ENCODE peak calls at places on chromosomes 2 and 18, in four cellular contexts. One of them, this sample, is unnamed.

GRCh38 chr2:65656152-65656718 is 223.8 kb upstream of the SPRED2 start:
- DNase-seq in spleen: no peak
- DNase-seq in astrocyte of the spinal cord: no peak
- DNase-seq in endothelial cell: no peak
- DNase-seq in this sample: no peak

GRCh38 chr2:26401739-26402541 is at the start of gene DRC1:
- DNase-seq in spleen: peak; percentile 76
- DNase-seq in astrocyte of the spinal cord: peak; percentile 75
- DNase-seq in endothelial cell: peak; percentile 95
- DNase-seq in this sample: peak; percentile 74

GRCh38 chr2:10914272-10914693 is 2.5 kb downstream of the KCNF1 start:
- DNase-seq in spleen: peak; percentile 51
- DNase-seq in astrocyte of the spinal cord: no peak
- DNase-seq in endothelial cell: peak; percentile 42
- DNase-seq in this sample: no peak

GRCh38 chr2:3500326-3500899 is 18.9 kb downstream of the ADI1 start:
- DNase-seq in spleen: no peak
- DNase-seq in astrocyte of the spinal cord: no peak
- DNase-seq in endothelial cell: no peak
- DNase-seq in this sample: no peak

GRCh38 chr18:5975111-5975622 is 79.8 kb upstream of the TMEM200C start:
- DNase-seq in spleen: no peak
- DNase-seq in astrocyte of the spinal cord: peak; percentile 87
- DNase-seq in endothelial cell: no peak
- DNase-seq in this sample: peak; percentile 14

GRCh38 chr18:64134044-64134757 is 14.7 kb downstream of the LINC00305 start:
- DNase-seq in spleen: no peak
- DNase-seq in astrocyte of the spinal cord: peak; percentile 69
- DNase-seq in endothelial cell: no peak
- DNase-seq in this sample: peak; percentile 38

GRCh38 chr2:36459725-36460137 is 104.2 kb downstream of the CRIM1 start:
- DNase-seq in spleen: no peak
- DNase-seq in astrocyte of the spinal cord: peak; percentile 75
- DNase-seq in endothelial cell: peak; percentile 52
- DNase-seq in this sample: peak; percentile 68

GRCh38 chr2:104952976-104953375 is 84.9 kb upstream of the MRPS9 start:
- DNase-seq in spleen: no peak
- DNase-seq in astrocyte of the spinal cord: no peak
- DNase-seq in endothelial cell: no peak
- DNase-seq in this sample: no peak

GRCh38 chr18:53004798-53005197 is 664.8 kb downstream of the DCC start:
- DNase-seq in spleen: no peak
- DNase-seq in astrocyte of the spinal cord: no peak
- DNase-seq in endothelial cell: no peak
- DNase-seq in this sample: no peak

GRCh38 chr2:149388120-149388816 is 57.9 kb downstream of the LYPD6 start:
- DNase-seq in spleen: no peak
- DNase-seq in astrocyte of the spinal cord: no peak
- DNase-seq in endothelial cell: no peak
- DNase-seq in this sample: peak; percentile 28

GRCh38 chr2:41878726-41879366 is 169.0 kb upstream of the PKDCC start:
- DNase-seq in spleen: no peak
- DNase-seq in astrocyte of the spinal cord: no peak
- DNase-seq in endothelial cell: no peak
- DNase-seq in this sample: no peak

GRCh38 chr2:178223806-178224205 is 29.5 kb downstream of the OSBPL6 start:
- DNase-seq in spleen: no peak
- DNase-seq in astrocyte of the spinal cord: no peak
- DNase-seq in endothelial cell: no peak
- DNase-seq in this sample: no peak

GRCh38 chr18:68991281-68991680 is 193.4 kb downstream of the CCDC102B start:
- DNase-seq in spleen: no peak
- DNase-seq in astrocyte of the spinal cord: peak; percentile 70
- DNase-seq in endothelial cell: no peak
- DNase-seq in this sample: peak; percentile 19

GRCh38 chr2:235690082-235690808 is 196.4 kb downstream of the AGAP1 start:
- DNase-seq in spleen: no peak
- DNase-seq in astrocyte of the spinal cord: no peak
- DNase-seq in endothelial cell: no peak
- DNase-seq in this sample: no peak

GRCh38 chr2:205566556-205567061 is 115.7 kb upstream of the NRP2 start:
- DNase-seq in spleen: no peak
- DNase-seq in astrocyte of the spinal cord: no peak
- DNase-seq in endothelial cell: no peak
- DNase-seq in this sample: no peak

GRCh38 chr2:205564761-205565160 is 117.5 kb upstream of the NRP2 start:
- DNase-seq in spleen: no peak
- DNase-seq in astrocyte of the spinal cord: no peak
- DNase-seq in endothelial cell: no peak
- DNase-seq in this sample: no peak

GRCh38 chr2:205568620-205569019 is 113.7 kb upstream of the NRP2 start:
- DNase-seq in spleen: no peak
- DNase-seq in astrocyte of the spinal cord: no peak
- DNase-seq in endothelial cell: no peak
- DNase-seq in this sample: no peak

GRCh38 chr2:205557873-205558272 is 124.4 kb upstream of the NRP2 start:
- DNase-seq in spleen: no peak
- DNase-seq in astrocyte of the spinal cord: no peak
- DNase-seq in endothelial cell: no peak
- DNase-seq in this sample: no peak

GRCh38 chr2:205563646-205564045 is 118.7 kb upstream of the NRP2 start:
- DNase-seq in spleen: no peak
- DNase-seq in astrocyte of the spinal cord: no peak
- DNase-seq in endothelial cell: peak; percentile 14
- DNase-seq in this sample: peak; percentile 22
- TF ChIP-seq CTCF in spleen: no peak
- TF ChIP-seq CTCF in astrocyte of the spinal cord: peak; percentile 44
- TF ChIP-seq CTCF in endothelial cell: peak; percentile 70
- TF ChIP-seq CTCF in this sample: peak; percentile 56

GRCh38 chr18:13530215-13530878 is 196.0 kb downstream of the FAM210A start:
- DNase-seq in spleen: no peak
- DNase-seq in astrocyte of the spinal cord: no peak
- DNase-seq in endothelial cell: no peak
- DNase-seq in this sample: no peak

GRCh38 chr18:13532406-13533075 is 193.8 kb downstream of the FAM210A start:
- DNase-seq in spleen: no peak
- DNase-seq in astrocyte of the spinal cord: no peak
- DNase-seq in endothelial cell: no peak
- DNase-seq in this sample: no peak

GRCh38 chr18:13531681-13532325 is 194.6 kb downstream of the FAM210A start:
- DNase-seq in spleen: no peak
- DNase-seq in astrocyte of the spinal cord: no peak
- DNase-seq in endothelial cell: no peak
- DNase-seq in this sample: no peak

GRCh38 chr18:13528739-13529392 is 197.5 kb downstream of the FAM210A start:
- DNase-seq in spleen: no peak
- DNase-seq in astrocyte of the spinal cord: no peak
- DNase-seq in endothelial cell: no peak
- DNase-seq in this sample: no peak

DNA sequence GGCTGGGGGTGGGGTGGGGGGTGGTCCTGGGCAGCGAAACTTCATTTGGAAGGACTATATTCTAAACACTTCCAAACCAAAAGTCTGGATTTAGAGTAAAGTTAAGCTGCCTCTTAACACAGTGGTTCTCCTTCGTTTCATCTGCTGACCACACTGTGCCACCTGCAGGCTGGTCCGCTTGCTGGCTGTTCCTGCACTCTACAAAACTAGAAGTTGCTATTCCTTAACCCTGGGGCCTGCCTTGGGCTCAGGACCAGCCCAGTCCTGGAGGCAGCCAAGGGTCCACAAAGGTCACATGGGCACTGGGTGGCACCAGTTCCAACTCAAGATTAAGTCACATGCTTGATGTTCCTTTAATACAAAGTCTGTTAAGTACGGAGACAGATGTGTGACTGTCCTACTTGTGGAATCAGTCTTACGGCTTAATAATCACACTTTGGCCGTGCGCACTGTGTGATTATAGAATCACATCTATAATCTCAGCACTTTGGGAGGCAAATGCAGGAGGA is 195.4 kb downstream of the FAM210A start:
- DNase-seq in spleen: no peak
- DNase-seq in astrocyte of the spinal cord: peak; percentile 64
- DNase-seq in endothelial cell: peak; percentile 48
- DNase-seq in this sample: peak; percentile 41
- TF ChIP-seq CTCF in spleen: peak; percentile 46
- TF ChIP-seq CTCF in astrocyte of the spinal cord: peak; percentile 80
- TF ChIP-seq CTCF in endothelial cell: no peak
- TF ChIP-seq CTCF in this sample: peak; percentile 48

DNA sequence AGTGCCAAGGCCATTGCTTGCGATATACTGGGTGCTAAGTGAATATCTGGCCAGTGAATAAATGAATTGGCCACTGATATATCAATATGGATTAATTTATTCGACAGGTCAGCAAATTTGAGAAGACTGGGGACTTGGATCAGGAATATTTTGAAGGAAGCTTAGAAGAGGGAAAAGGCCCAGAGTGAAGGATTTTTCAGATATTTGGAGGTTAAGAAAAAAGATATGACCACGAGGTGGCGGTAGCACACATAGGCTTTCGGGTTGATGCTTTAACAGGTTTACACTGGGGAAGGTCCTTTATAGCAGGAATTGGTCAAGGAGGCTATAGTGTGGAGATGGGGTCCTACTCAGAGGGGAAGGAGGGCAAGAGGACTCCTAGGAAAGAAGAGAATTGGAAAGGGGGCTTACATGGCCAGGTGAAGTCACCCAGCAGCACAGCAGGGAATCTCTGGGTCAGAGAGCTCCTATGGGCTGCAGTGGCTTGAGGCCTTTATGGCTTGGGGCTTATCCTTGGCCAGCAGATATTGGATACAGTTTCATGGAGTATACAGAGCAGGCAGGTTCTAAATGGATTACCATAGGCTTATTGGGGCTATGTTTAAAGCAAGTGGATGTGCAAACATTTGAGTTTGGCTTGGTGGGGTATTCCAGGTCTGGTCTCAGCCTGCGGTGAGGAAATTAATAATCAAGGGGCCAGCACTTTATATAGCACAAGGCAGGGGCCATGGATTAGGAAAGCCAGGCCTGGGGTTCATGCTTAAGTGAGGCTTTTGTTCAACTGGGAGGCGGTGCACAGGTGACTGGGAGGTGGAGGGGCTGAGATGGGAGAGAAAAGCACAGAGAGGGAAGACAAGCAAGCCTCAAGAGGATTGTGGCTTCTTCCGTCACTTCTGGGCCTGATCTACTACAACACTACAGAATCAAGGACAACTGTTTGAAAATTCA is 9.7 kb downstream of the IL1RN start:
- DNase-seq in spleen: no peak
- DNase-seq in astrocyte of the spinal cord: peak; percentile 52
- DNase-seq in endothelial cell: peak; percentile 54
- DNase-seq in this sample: peak; percentile 44
- TF ChIP-seq CTCF in spleen: peak; percentile 61
- TF ChIP-seq CTCF in astrocyte of the spinal cord: peak; percentile 59
- TF ChIP-seq CTCF in endothelial cell: peak; percentile 72
- TF ChIP-seq CTCF in this sample: peak; percentile 69

GRCh38 chr2:59182249-59182648 is 941.1 kb upstream of the FANCL start:
- DNase-seq in spleen: no peak
- DNase-seq in astrocyte of the spinal cord: peak; percentile 73
- DNase-seq in endothelial cell: peak; percentile 45
- DNase-seq in this sample: peak; percentile 44
- TF ChIP-seq CTCF in spleen: peak; percentile 26
- TF ChIP-seq CTCF in astrocyte of the spinal cord: peak; percentile 74
- TF ChIP-seq CTCF in endothelial cell: peak; percentile 69
- TF ChIP-seq CTCF in this sample: peak; percentile 66